ENCODE peak calls at places on chromosomes 5 and 9, in four cellular contexts. L is neuronal stem cell, S is body of pancreas, A is neural progenitor cell. E is an unnamed sample. For H3K4me1, the result is how much of the 10 kb centered on the place peaks cover.

GRCh38 chr5:54646285-54647101 is 128.9 kb downstream of the SNX18 start:
- DNase-seq in L (peak), S (peak), A (peak), E (peak)

GRCh38 chr9:109912082-109912581 is 132.1 kb downstream of the PALM2AKAP2 start:
- DNase-seq in L (no peak), S (no peak), A (no peak), E (no peak)

GRCh38 chr9:115234094-115234493 is 116.1 kb upstream of the TNC start:
- DNase-seq in L (no peak), S (no peak), A (no peak), E (no peak)

GRCh38 chr5:162068412-162068811 is 839 bp downstream of the GABRG2 start:
- DNase-seq in L (peak), S (peak), A (peak), E (no peak)

GRCh38 chr5:173890195-173890951 is 2.2 kb downstream of the CPEB4 start:
- DNase-seq in L (no peak), S (peak), A (peak), E (no peak)

GRCh38 chr5:749101-749670 is 35.3 kb downstream of the ZDHHC11B start:
- DNase-seq in L (no peak), S (no peak), A (no peak), E (no peak)

GRCh38 chr9:96209407-96210031 is 92.5 kb downstream of the HSD17B3 start:
- DNase-seq in L (no peak), S (no peak), A (no peak), E (no peak)

GRCh38 chr5:90438100-90438499 is 28.5 kb upstream of the CETN3 start:
- DNase-seq in L (no peak), S (no peak), A (no peak), E (no peak)

GRCh38 chr9:87547665-87548064 is 50.0 kb downstream of the DAPK1 start:
- DNase-seq in L (no peak), S (peak), A (no peak), E (no peak)

GRCh38 chr5:55578771-55579170 is 44.0 kb upstream of the PLPP1 start:
- DNase-seq in L (no peak), S (no peak), A (no peak), E (no peak)

GRCh38 chr9:89670806-89671434 is 66.1 kb downstream of the GADD45G start:
- DNase-seq in L (no peak), S (no peak), A (no peak), E (no peak)

GRCh38 chr9:113941056-113941455 is 64.9 kb downstream of the ZNF618 start:
- DNase-seq in L (no peak), S (no peak), A (no peak), E (no peak)

GRCh38 chr5:72523960-72524582 is 16.9 kb upstream of the ZNF366 start:
- DNase-seq in L (no peak), S (no peak), A (peak), E (no peak)

GRCh38 chr9:77663754-77664153 is 15.6 kb upstream of the GNA14 start:
- DNase-seq in L (no peak), S (peak), A (no peak), E (no peak)

GRCh38 chr5:105726093-105726492 is 1944.6 kb downstream of the EFNA5 start:
- DNase-seq in L (no peak), S (no peak), A (no peak), E (no peak)

GRCh38 chr9:37636511-37637474 is 14.0 kb upstream of the FRMPD1 start:
- DNase-seq in L (no peak), S (no peak), A (no peak), E (no peak)

GRCh38 chr5:20360243-20360642 is 372.2 kb upstream of the CDH18 start:
- DNase-seq in L (no peak), S (peak), A (no peak), E (no peak)

GRCh38 chr9:107465467-107466451 is 23.8 kb downstream of the KLF4 start:
- DNase-seq in L (peak), S (peak), A (peak), E (no peak)

GRCh38 chr5:40480392-40480791 is 199.3 kb upstream of the PTGER4 start:
- DNase-seq in L (no peak), S (no peak), A (no peak), E (peak)

GRCh38 chr5:160767062-160767461 is 84.9 kb downstream of the ATP10B start:
- DNase-seq in L (no peak), S (no peak), A (no peak), E (no peak)

GRCh38 chr5:143714629-143715028 is 97.3 kb upstream of the HMHB1 start:
- DNase-seq in L (no peak), S (no peak), A (no peak), E (no peak)

GRCh38 chr5:63916786-63917185 is 45.5 kb downstream of the HTR1A start:
- DNase-seq in L (no peak), S (no peak), A (no peak), E (no peak)

GRCh38 chr5:115961413-115962238 is 649 bp upstream of the LVRN start:
- DNase-seq in L (no peak), S (no peak), A (peak), E (no peak)

GRCh38 chr9:117074337-117074662 is 340.6 kb downstream of the ASTN2 start:
- DNase-seq in L (no peak), S (no peak), A (no peak), E (no peak)

GRCh38 chr5:31536873-31537272 is 4.8 kb downstream of the C5orf22 start:
- DNase-seq in L (no peak), S (no peak), A (no peak), E (no peak)

GRCh38 chr5:58064799-58065198 is 395.1 kb downstream of the PLK2 start:
- DNase-seq in L (no peak), S (no peak), A (no peak), E (no peak)

GRCh38 chr9:128552153-128552743 is at the start of gene SPTAN1:
- DNase-seq in L (peak), S (peak), A (peak), E (peak)

GRCh38 chr5:141637266-141637692 is 482 bp downstream of the RELL2 start:
- DNase-seq in L (peak), S (no peak), A (peak), E (peak)

GRCh38 chr9:137168907-137169763 is 716 bp downstream of the LRRC26 start:
- DNase-seq in L (peak), S (peak), A (peak), E (no peak)

GRCh38 chr5:169171495-169171894 is 129.4 kb downstream of the SLIT3 start:
- DNase-seq in L (no peak), S (no peak), A (no peak), E (no peak)

GRCh38 chr5:76331139-76331538 is 71.9 kb upstream of the IQGAP2 start:
- DNase-seq in L (no peak), S (no peak), A (peak), E (peak)

GRCh38 chr9:21750021-21750735 is 52.3 kb upstream of the MTAP start:
- DNase-seq in L (no peak), S (no peak), A (no peak), E (no peak)

GRCh38 chr9:21836437-21837161 is 34.2 kb downstream of the MTAP start:
- DNase-seq in L (no peak), S (no peak), A (no peak), E (no peak)

GRCh38 chr5:60597570-60597969 is 102.4 kb downstream of the DEPDC1B start:
- DNase-seq in L (no peak), S (no peak), A (no peak), E (no peak)

GRCh38 chr5:99449786-99450185 is 521.0 kb upstream of the CHD1 start:
- DNase-seq in L (no peak), S (no peak), A (no peak), E (no peak)

GRCh38 chr5:40490464-40491083 is 189.1 kb upstream of the PTGER4 start:
- DNase-seq in L (no peak), S (no peak), A (no peak), E (no peak)

GRCh38 chr5:173557123-173557903 is 59.1 kb downstream of the BOD1 start:
- DNase-seq in L (no peak), S (no peak), A (peak), E (no peak)

GRCh38 chr5:171984748-171985419 is 21.6 kb downstream of the FBXW11 start:
- DNase-seq in L (no peak), S (no peak), A (no peak), E (peak)

GRCh38 chr5:137220523-137220927 is 278.6 kb downstream of the SPOCK1 start:
- DNase-seq in L (no peak), S (peak), A (peak), E (no peak)

GRCh38 chr5:115549154-115549553 is 4.6 kb upstream of the FEM1C start:
- DNase-seq in L (no peak), S (no peak), A (peak), E (no peak)

DNA sequence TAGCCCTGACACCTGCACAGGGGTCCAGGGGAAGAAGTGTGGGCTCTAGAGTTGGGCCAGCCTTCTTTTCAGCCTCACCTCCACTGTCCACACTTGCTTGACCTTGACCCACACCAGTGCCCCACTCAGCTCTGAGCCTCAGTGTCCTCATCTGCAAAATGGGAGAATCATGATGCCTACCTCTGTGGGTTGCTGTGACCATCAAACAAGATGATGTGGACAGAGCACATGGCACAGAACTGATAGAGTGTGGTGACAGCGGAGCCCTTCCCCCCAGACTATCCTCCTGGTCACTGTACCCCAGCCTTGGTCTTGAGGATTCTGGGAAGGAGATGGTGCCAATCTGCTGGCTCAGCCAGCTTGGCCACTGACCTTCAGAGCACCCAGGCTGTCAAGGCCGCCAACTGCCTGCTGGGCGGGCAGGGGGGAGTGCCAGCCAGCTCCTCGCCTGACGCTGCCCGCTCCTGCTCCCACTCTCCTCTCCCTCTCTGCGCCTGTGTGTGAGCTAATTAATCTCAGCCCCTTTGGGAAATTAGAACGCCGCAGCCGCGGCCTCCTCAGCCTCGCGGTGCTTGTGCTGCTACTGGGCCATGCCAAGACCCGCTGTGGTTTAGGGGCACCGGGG is 16.7 kb downstream of the CXXC5 start:
- DNase-seq in L (no peak), S (peak), A (no peak), E (no peak)
- H3K4me1 ChIP-seq in L (under half), S (half or more), A (under half), E (under half)

GRCh38 chr9:74284596-74284995 is 212.5 kb upstream of the RORB start:
- DNase-seq in L (no peak), S (no peak), A (no peak), E (no peak)

GRCh38 chr9:74285075-74285474 is 212.1 kb upstream of the RORB start:
- DNase-seq in L (no peak), S (no peak), A (no peak), E (no peak)

GRCh38 chr9:74277532-74277931 is 219.6 kb upstream of the RORB start:
- DNase-seq in L (no peak), S (no peak), A (no peak), E (no peak)

GRCh38 chr9:74281674-74282073 is 215.5 kb upstream of the RORB start:
- DNase-seq in L (no peak), S (no peak), A (peak), E (no peak)

GRCh38 chr9:74282526-74283253 is 214.4 kb upstream of the RORB start:
- DNase-seq in L (no peak), S (no peak), A (no peak), E (no peak)
- H3K4me3 ChIP-seq in L (no peak), S (no peak), A (no peak), E (no peak)

GRCh38 chr5:124034301-124034700 is 522.3 kb downstream of the CSNK1G3 start:
- DNase-seq in L (no peak), S (no peak), A (no peak), E (no peak)
- H3K27ac ChIP-seq in L (no peak), S (no peak), A (no peak), E (no peak)

DNA sequence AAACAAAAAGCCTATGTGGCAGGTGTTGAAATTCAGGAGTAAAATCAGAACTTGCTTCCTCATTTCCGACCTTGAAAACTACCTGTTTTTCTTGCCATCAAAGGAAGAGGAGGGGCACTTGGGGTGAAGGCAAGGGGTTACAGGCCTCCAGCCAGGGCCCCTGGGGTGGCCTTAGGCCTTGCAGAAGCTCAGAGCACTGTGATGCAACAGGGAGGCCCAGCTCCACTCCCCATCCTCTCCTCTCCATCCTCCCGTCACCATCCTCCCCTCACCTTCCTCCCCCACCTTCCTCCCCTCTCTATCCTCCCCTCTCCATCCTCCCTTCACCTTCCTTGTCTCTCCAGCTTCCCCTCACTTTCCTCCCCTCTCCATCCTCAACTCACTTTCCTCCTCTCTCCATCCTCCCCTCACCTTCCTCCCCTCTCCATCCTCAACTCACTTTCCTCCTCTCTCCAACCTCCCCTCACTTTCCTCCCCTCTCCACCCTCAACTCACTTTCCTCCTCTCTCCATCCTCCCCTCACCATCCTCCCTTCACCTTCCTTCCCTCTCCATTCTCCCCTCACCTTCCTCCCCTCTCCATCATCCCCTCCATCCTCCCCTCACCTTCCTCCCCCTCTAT is 111.6 kb downstream of the WNK2 start:
- DNase-seq in L (no peak), S (no peak), A (no peak), E (no peak)
- H3K4me1 ChIP-seq in L (under half), S (under half), A (under half), E (under half)

E was measured in CD8-positive, alpha-beta T cell.